ENCODE peak calls at places on chromosomes 3 and 15, in eight cellular contexts. Y is T-helper 2 cell, X is amniotic stem cell, S is HFFc6, N is putamen, H is AG20443, I is stromal cell of bone marrow, V is GM04504. W is an unnamed sample.

GRCh38 chr3:89740881-89741177 is 633.4 kb downstream of the EPHA3 start:
- DNase-seq in Y (no peak), X (no peak), S (no peak), N (no peak), H (no peak), I (peak; percentile 9), V (no peak), W (no peak)

GRCh38 chr3:22475665-22476064 is 724.7 kb upstream of the ZNF385D start:
- DNase-seq in Y (no peak), X (no peak), S (no peak), N (no peak), H (no peak), I (no peak), V (no peak), W (no peak)

GRCh38 chr3:104392327-104392726 is 974.4 kb upstream of the ALCAM start:
- DNase-seq in Y (no peak), X (no peak), S (no peak), N (no peak), H (no peak), I (no peak), V (no peak), W (no peak)

GRCh38 chr3:52518723-52519444 is 14.8 kb downstream of the NT5DC2 start:
- DNase-seq in Y (no peak), X (no peak), S (no peak), N (no peak), H (peak; percentile 70), I (no peak), V (no peak), W (no peak)

GRCh38 chr3:39707314-39707909 is 102.0 kb upstream of the MYRIP start:
- DNase-seq in Y (no peak), X (no peak), S (peak; percentile 43), N (peak; percentile 1), H (peak; percentile 55), I (peak; percentile 34), V (peak; percentile 16), W (no peak)

GRCh38 chr3:170584585-170585007 is 1.3 kb downstream of the SLC7A14 start:
- DNase-seq in Y (no peak), X (peak; percentile 56), S (peak; percentile 18), N (peak; percentile 49), H (peak; percentile 86), I (peak; percentile 40), V (peak; percentile 45), W (peak; percentile 28)

GRCh38 chr15:101504866-101505609 is 15.5 kb upstream of the PCSK6 start:
- DNase-seq in Y (no peak), X (no peak), S (no peak), N (no peak), H (peak; percentile 4), I (no peak), V (no peak), W (no peak)

GRCh38 chr15:99275525-99276128 is 24.3 kb downstream of the LRRC28 start:
- DNase-seq in Y (no peak), X (no peak), S (no peak), N (no peak), H (no peak), I (no peak), V (no peak), W (no peak)

GRCh38 chr3:30007668-30008067 is 598.7 kb upstream of the TGFBR2 start:
- DNase-seq in Y (no peak), X (no peak), S (no peak), N (peak; percentile 52), H (no peak), I (no peak), V (no peak), W (no peak)

GRCh38 chr3:129985113-129985512 is 10.6 kb downstream of the TRH start:
- DNase-seq in Y (no peak), X (no peak), S (no peak), N (no peak), H (no peak), I (no peak), V (no peak), W (no peak)

GRCh38 chr3:161153480-161153879 is 48.3 kb upstream of the B3GALNT1 start:
- DNase-seq in Y (no peak), X (no peak), S (no peak), N (no peak), H (no peak), I (no peak), V (no peak), W (no peak)

GRCh38 chr3:87268646-87269211 is 7.7 kb downstream of the POU1F1 start:
- DNase-seq in Y (no peak), X (no peak), S (no peak), N (no peak), H (no peak), I (no peak), V (no peak), W (no peak)

GRCh38 chr3:177521305-177521704 is 324.0 kb upstream of the TBL1XR1 start:
- DNase-seq in Y (no peak), X (no peak), S (no peak), N (no peak), H (no peak), I (no peak), V (no peak), W (no peak)

GRCh38 chr15:44033894-44034293 is 161.2 kb downstream of the FRMD5 start:
- DNase-seq in Y (no peak), X (no peak), S (peak; percentile 74), N (peak; percentile 28), H (peak; percentile 41), I (peak; percentile 75), V (peak; percentile 27), W (no peak)

GRCh38 chr3:21414506-21414905 is 336.5 kb downstream of the ZNF385D start:
- DNase-seq in Y (no peak), X (no peak), S (no peak), N (peak; percentile 64), H (no peak), I (no peak), V (no peak), W (no peak)

GRCh38 chr3:67706934-67707333 is 52.5 kb upstream of the SUCLG2 start:
- DNase-seq in Y (no peak), X (no peak), S (no peak), N (no peak), H (no peak), I (no peak), V (no peak), W (no peak)

GRCh38 chr3:174247671-174248070 is 611.5 kb upstream of the NAALADL2 start:
- DNase-seq in Y (no peak), X (no peak), S (no peak), N (no peak), H (no peak), I (no peak), V (no peak), W (no peak)

GRCh38 chr3:168285506-168285905 is 189.8 kb upstream of the GOLIM4 start:
- DNase-seq in Y (no peak), X (no peak), S (no peak), N (no peak), H (no peak), I (no peak), V (no peak), W (no peak)

GRCh38 chr15:23670970-23671369 is 16.1 kb downstream of the NDN start:
- DNase-seq in Y (no peak), X (no peak), S (no peak), N (no peak), H (no peak), I (no peak), V (no peak), W (no peak)

GRCh38 chr15:70508561-70509281 is 254.6 kb downstream of the UACA start:
- DNase-seq in Y (no peak), X (peak; percentile 69), S (peak; percentile 82), N (no peak), H (peak; percentile 87), I (peak; percentile 64), V (peak; percentile 52), W (no peak)

GRCh38 chr15:39622660-39623549 is 42.0 kb downstream of the THBS1 start:
- DNase-seq in Y (no peak), X (no peak), S (no peak), N (no peak), H (no peak), I (no peak), V (no peak), W (no peak)

GRCh38 chr3:126488205-126488604 is 12.5 kb upstream of the ZXDC start:
- DNase-seq in Y (no peak), X (no peak), S (no peak), N (no peak), H (no peak), I (no peak), V (no peak), W (no peak)

GRCh38 chr3:52021869-52022268 is 26.2 kb upstream of the RPL29 start:
- DNase-seq in Y (no peak), X (no peak), S (no peak), N (no peak), H (no peak), I (no peak), V (no peak), W (no peak)

W was measured in B cell.